ENCODE peak calls at places on chromosomes 6 and 20, in seven cellular contexts. One of them, this sample, is unnamed.
A peak's percentile ranks its signal among the peaks of the same experiment; 100 is the strongest.

GRCh38 chr6:157649311-157650260 is 173.5 kb upstream of the SNX9 start:
- DNase-seq in mesendoderm: no peak
- DNase-seq in mesenchymal stem cell: no peak
- DNase-seq in neuronal stem cell: no peak
- DNase-seq in IMR-90: no peak
- DNase-seq in H9: no peak
- DNase-seq in H1: no peak
- DNase-seq in this sample: no peak

GRCh38 chr6:109718991-109719390 is 27.9 kb downstream of the FIG4 start:
- DNase-seq in mesendoderm: no peak
- DNase-seq in mesenchymal stem cell: no peak
- DNase-seq in neuronal stem cell: no peak
- DNase-seq in IMR-90: peak; percentile 34
- DNase-seq in H9: no peak
- DNase-seq in H1: no peak
- DNase-seq in this sample: peak; percentile 41

GRCh38 chr20:59825944-59826759 is 107.3 kb downstream of the SYCP2 start:
- DNase-seq in mesendoderm: no peak
- DNase-seq in mesenchymal stem cell: no peak
- DNase-seq in neuronal stem cell: no peak
- DNase-seq in IMR-90: no peak
- DNase-seq in H9: peak; percentile 19
- DNase-seq in H1: peak; percentile 33
- DNase-seq in this sample: no peak

GRCh38 chr6:108619431-108620197 is 58.9 kb downstream of the FOXO3 start:
- DNase-seq in mesendoderm: no peak
- DNase-seq in mesenchymal stem cell: no peak
- DNase-seq in neuronal stem cell: no peak
- DNase-seq in IMR-90: peak; percentile 54
- DNase-seq in H9: no peak
- DNase-seq in H1: no peak
- DNase-seq in this sample: no peak

GRCh38 chr6:108074057-108074358 is 533 bp downstream of the OSTM1 start:
- DNase-seq in mesendoderm: no peak
- DNase-seq in mesenchymal stem cell: no peak
- DNase-seq in neuronal stem cell: no peak
- DNase-seq in IMR-90: peak; percentile 31
- DNase-seq in H9: no peak
- DNase-seq in H1: no peak
- DNase-seq in this sample: no peak

GRCh38 chr6:170152989-170153388 is 137.9 kb downstream of the DLL1 start:
- DNase-seq in mesendoderm: peak; percentile 90
- DNase-seq in mesenchymal stem cell: no peak
- DNase-seq in neuronal stem cell: peak; percentile 62
- DNase-seq in IMR-90: no peak
- DNase-seq in H9: peak; percentile 72
- DNase-seq in H1: no peak
- DNase-seq in this sample: peak; percentile 60

GRCh38 chr6:80348263-80348662 is 241.8 kb downstream of the BCKDHB start:
- DNase-seq in mesendoderm: no peak
- DNase-seq in mesenchymal stem cell: no peak
- DNase-seq in neuronal stem cell: no peak
- DNase-seq in IMR-90: peak; percentile 51
- DNase-seq in H9: no peak
- DNase-seq in H1: no peak
- DNase-seq in this sample: no peak

GRCh38 chr6:131262060-131262459 is 126.8 kb downstream of the AKAP7 start:
- DNase-seq in mesendoderm: no peak
- DNase-seq in mesenchymal stem cell: no peak
- DNase-seq in neuronal stem cell: no peak
- DNase-seq in IMR-90: no peak
- DNase-seq in H9: no peak
- DNase-seq in H1: no peak
- DNase-seq in this sample: peak; percentile 19

GRCh38 chr6:169020821-169021220 is 232.8 kb downstream of the THBS2 start:
- DNase-seq in mesendoderm: no peak
- DNase-seq in mesenchymal stem cell: no peak
- DNase-seq in neuronal stem cell: no peak
- DNase-seq in IMR-90: no peak
- DNase-seq in H9: no peak
- DNase-seq in H1: no peak
- DNase-seq in this sample: no peak

GRCh38 chr6:144599615-144600014 is 314.5 kb downstream of the UTRN start:
- DNase-seq in mesendoderm: no peak
- DNase-seq in mesenchymal stem cell: no peak
- DNase-seq in neuronal stem cell: no peak
- DNase-seq in IMR-90: no peak
- DNase-seq in H9: no peak
- DNase-seq in H1: no peak
- DNase-seq in this sample: no peak

GRCh38 chr6:47922391-47922790 is 140.6 kb downstream of the OPN5 start:
- DNase-seq in mesendoderm: peak; percentile 58
- DNase-seq in mesenchymal stem cell: no peak
- DNase-seq in neuronal stem cell: peak; percentile 77
- DNase-seq in IMR-90: no peak
- DNase-seq in H9: peak; percentile 32
- DNase-seq in H1: peak; percentile 49
- DNase-seq in this sample: no peak

GRCh38 chr6:41887355-41887754 is 7.8 kb downstream of the USP49 start:
- DNase-seq in mesendoderm: peak; percentile 57
- DNase-seq in mesenchymal stem cell: no peak
- DNase-seq in neuronal stem cell: peak; percentile 48
- DNase-seq in IMR-90: no peak
- DNase-seq in H9: no peak
- DNase-seq in H1: no peak
- DNase-seq in this sample: no peak

GRCh38 chr6:117498159-117498558 is 15.7 kb downstream of the DCBLD1 start:
- DNase-seq in mesendoderm: no peak
- DNase-seq in mesenchymal stem cell: peak; percentile 88
- DNase-seq in neuronal stem cell: no peak
- DNase-seq in IMR-90: peak; percentile 87
- DNase-seq in H9: no peak
- DNase-seq in H1: no peak
- DNase-seq in this sample: no peak

GRCh38 chr6:40286721-40287120 is 300.4 kb downstream of the LRFN2 start:
- DNase-seq in mesendoderm: no peak
- DNase-seq in mesenchymal stem cell: no peak
- DNase-seq in neuronal stem cell: no peak
- DNase-seq in IMR-90: no peak
- DNase-seq in H9: no peak
- DNase-seq in H1: no peak
- DNase-seq in this sample: no peak

GRCh38 chr6:54681987-54682386 is 164.6 kb upstream of the FAM83B start:
- DNase-seq in mesendoderm: no peak
- DNase-seq in mesenchymal stem cell: peak; percentile 72
- DNase-seq in neuronal stem cell: no peak
- DNase-seq in IMR-90: peak; percentile 84
- DNase-seq in H9: no peak
- DNase-seq in H1: no peak
- DNase-seq in this sample: peak; percentile 62

GRCh38 chr6:104123227-104123626 is 736.5 kb downstream of the HACE1 start:
- DNase-seq in mesendoderm: peak; percentile 6
- DNase-seq in mesenchymal stem cell: no peak
- DNase-seq in neuronal stem cell: no peak
- DNase-seq in IMR-90: no peak
- DNase-seq in H9: peak; percentile 41
- DNase-seq in H1: peak; percentile 48
- DNase-seq in this sample: no peak

GRCh38 chr6:6712258-6712978 is 123.9 kb downstream of the LY86 start:
- DNase-seq in mesendoderm: no peak
- DNase-seq in mesenchymal stem cell: peak; percentile 97
- DNase-seq in neuronal stem cell: no peak
- DNase-seq in IMR-90: peak; percentile 87
- DNase-seq in H9: no peak
- DNase-seq in H1: no peak
- DNase-seq in this sample: no peak

GRCh38 chr20:36859700-36860330 is 16.1 kb upstream of the TLDC2 start:
- DNase-seq in mesendoderm: no peak
- DNase-seq in mesenchymal stem cell: peak; percentile 42
- DNase-seq in neuronal stem cell: no peak
- DNase-seq in IMR-90: no peak
- DNase-seq in H9: no peak
- DNase-seq in H1: no peak
- DNase-seq in this sample: no peak

GRCh38 chr20:62711703-62712101 is 3.1 kb downstream of the NTSR1 start:
- DNase-seq in mesendoderm: no peak
- DNase-seq in mesenchymal stem cell: no peak
- DNase-seq in neuronal stem cell: no peak
- DNase-seq in IMR-90: no peak
- DNase-seq in H9: no peak
- DNase-seq in H1: no peak
- DNase-seq in this sample: peak; percentile 16

GRCh38 chr6:25898289-25898977 is 24.4 kb upstream of the SLC17A3 start:
- DNase-seq in mesendoderm: peak; percentile 70
- DNase-seq in mesenchymal stem cell: no peak
- DNase-seq in neuronal stem cell: no peak
- DNase-seq in IMR-90: no peak
- DNase-seq in H9: peak; percentile 41
- DNase-seq in H1: no peak
- DNase-seq in this sample: no peak
- H2AK5ac ChIP-seq in mesendoderm: no peak overlapping the region
- H2AK5ac ChIP-seq in mesenchymal stem cell: peak overlapping the region; percentile 82
- H2AK5ac ChIP-seq in neuronal stem cell: no peak overlapping the region
- H2AK5ac ChIP-seq in IMR-90: no peak overlapping the region
- H2AK5ac ChIP-seq in H9: no peak overlapping the region
- H2AK5ac ChIP-seq in H1: no peak overlapping the region
- H2AK5ac ChIP-seq in this sample: no peak overlapping the region

GRCh38 chr6:22298393-22299010 is 1.7 kb upstream of the PRL start:
- DNase-seq in mesendoderm: no peak
- DNase-seq in mesenchymal stem cell: no peak
- DNase-seq in neuronal stem cell: no peak
- DNase-seq in IMR-90: peak; percentile 62
- DNase-seq in H9: no peak
- DNase-seq in H1: no peak
- DNase-seq in this sample: no peak

GRCh38 chr6:22295145-22295544 is 1.7 kb downstream of the PRL start:
- DNase-seq in mesendoderm: no peak
- DNase-seq in mesenchymal stem cell: no peak
- DNase-seq in neuronal stem cell: no peak
- DNase-seq in IMR-90: no peak
- DNase-seq in H9: no peak
- DNase-seq in H1: no peak
- DNase-seq in this sample: no peak

GRCh38 chr6:22296067-22296466 is 769 bp downstream of the PRL start:
- DNase-seq in mesendoderm: no peak
- DNase-seq in mesenchymal stem cell: no peak
- DNase-seq in neuronal stem cell: no peak
- DNase-seq in IMR-90: no peak
- DNase-seq in H9: no peak
- DNase-seq in H1: no peak
- DNase-seq in this sample: no peak

GRCh38 chr6:22294301-22294700 is 2.5 kb downstream of the PRL start:
- DNase-seq in mesendoderm: no peak
- DNase-seq in mesenchymal stem cell: no peak
- DNase-seq in neuronal stem cell: no peak
- DNase-seq in IMR-90: no peak
- DNase-seq in H9: no peak
- DNase-seq in H1: no peak
- DNase-seq in this sample: no peak

GRCh38 chr6:22296936-22297335 is at the start of gene PRL:
- DNase-seq in mesendoderm: no peak
- DNase-seq in mesenchymal stem cell: no peak
- DNase-seq in neuronal stem cell: no peak
- DNase-seq in IMR-90: no peak
- DNase-seq in H9: no peak
- DNase-seq in H1: no peak
- DNase-seq in this sample: no peak
- H2AK5ac ChIP-seq in mesendoderm: no peak within 1 kb of the TSS
- H2AK5ac ChIP-seq in mesenchymal stem cell: no peak within 1 kb of the TSS
- H2AK5ac ChIP-seq in neuronal stem cell: no peak within 1 kb of the TSS
- H2AK5ac ChIP-seq in IMR-90: peak within 1 kb of the TSS; percentile 54
- H2AK5ac ChIP-seq in H9: no peak within 1 kb of the TSS
- H2AK5ac ChIP-seq in H1: no peak within 1 kb of the TSS
- H2AK5ac ChIP-seq in this sample: no peak within 1 kb of the TSS

DNA sequence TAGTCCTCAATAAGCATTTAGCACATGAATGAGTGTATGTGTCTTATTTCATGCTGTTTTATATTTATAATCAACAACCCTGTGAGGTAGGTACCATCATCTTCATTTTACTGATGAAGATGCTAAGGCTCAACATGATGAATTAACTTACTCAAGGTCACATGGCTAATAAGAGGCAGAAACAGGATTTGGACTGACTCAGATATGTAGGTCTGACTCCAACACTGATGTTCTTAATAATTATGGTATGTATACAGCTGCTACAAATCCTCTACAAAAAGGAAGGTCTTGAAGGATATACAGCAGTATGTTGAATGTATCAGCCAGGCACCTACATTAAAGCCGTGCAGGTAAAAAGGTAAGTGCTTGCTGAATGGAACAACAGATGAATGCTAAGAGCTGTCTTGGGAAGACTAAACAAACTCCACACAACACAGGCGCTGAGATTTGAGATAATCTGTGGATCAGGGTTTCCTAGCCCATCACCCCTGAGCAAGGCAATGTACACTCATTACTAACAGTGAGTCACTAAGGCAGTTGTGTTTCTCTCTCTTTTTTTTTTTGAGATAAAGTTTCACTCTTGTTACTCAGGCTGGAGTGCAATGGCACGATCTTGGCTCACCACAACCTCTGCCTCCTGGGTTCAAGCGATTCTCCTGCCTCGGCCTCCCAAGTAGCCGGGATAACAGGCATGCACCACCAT is 31.9 kb downstream of the TTI1 start:
- DNase-seq in mesendoderm: no peak
- DNase-seq in mesenchymal stem cell: peak; percentile 87
- DNase-seq in neuronal stem cell: no peak
- DNase-seq in IMR-90: peak; percentile 91
- DNase-seq in H9: no peak
- DNase-seq in H1: no peak
- DNase-seq in this sample: peak; percentile 61
- H2AK5ac ChIP-seq in mesendoderm: no peak overlapping the region
- H2AK5ac ChIP-seq in mesenchymal stem cell: no peak overlapping the region
- H2AK5ac ChIP-seq in neuronal stem cell: no peak overlapping the region
- H2AK5ac ChIP-seq in IMR-90: peak overlapping the region; percentile 6
- H2AK5ac ChIP-seq in H9: no peak overlapping the region
- H2AK5ac ChIP-seq in H1: no peak overlapping the region
- H2AK5ac ChIP-seq in this sample: no peak overlapping the region

GRCh38 chr20:33489495-33490022 is 337 bp upstream of the CBFA2T2 start:
- DNase-seq in mesendoderm: peak; percentile 96
- DNase-seq in mesenchymal stem cell: peak; percentile 97
- DNase-seq in neuronal stem cell: peak; percentile 89
- DNase-seq in IMR-90: peak; percentile 95
- DNase-seq in H9: peak; percentile 98
- DNase-seq in H1: peak; percentile 98
- DNase-seq in this sample: peak; percentile 100

GRCh38 chr20:33490934-33491656 is 1.2 kb downstream of the CBFA2T2 start:
- DNase-seq in mesendoderm: no peak
- DNase-seq in mesenchymal stem cell: peak; percentile 16
- DNase-seq in neuronal stem cell: no peak
- DNase-seq in IMR-90: no peak
- DNase-seq in H9: no peak
- DNase-seq in H1: no peak
- DNase-seq in this sample: peak; percentile 9

GRCh38 chr20:33488201-33488600 is 1.7 kb upstream of the CBFA2T2 start:
- DNase-seq in mesendoderm: no peak
- DNase-seq in mesenchymal stem cell: no peak
- DNase-seq in neuronal stem cell: no peak
- DNase-seq in IMR-90: no peak
- DNase-seq in H9: no peak
- DNase-seq in H1: no peak
- DNase-seq in this sample: no peak

GRCh38 chr20:33490023-33490933 is at the start of gene CBFA2T2:
- DNase-seq in mesendoderm: no peak
- DNase-seq in mesenchymal stem cell: peak; percentile 77
- DNase-seq in neuronal stem cell: no peak
- DNase-seq in IMR-90: peak; percentile 55
- DNase-seq in H9: no peak
- DNase-seq in H1: peak; percentile 76
- DNase-seq in this sample: peak; percentile 55

GRCh38 chr20:33493076-33493766 is 3.3 kb downstream of the CBFA2T2 start:
- DNase-seq in mesendoderm: no peak
- DNase-seq in mesenchymal stem cell: no peak
- DNase-seq in neuronal stem cell: no peak
- DNase-seq in IMR-90: no peak
- DNase-seq in H9: no peak
- DNase-seq in H1: no peak
- DNase-seq in this sample: no peak
- H2AK5ac ChIP-seq in mesendoderm: no peak overlapping the region
- H2AK5ac ChIP-seq in mesenchymal stem cell: no peak overlapping the region
- H2AK5ac ChIP-seq in neuronal stem cell: no peak overlapping the region
- H2AK5ac ChIP-seq in IMR-90: no peak overlapping the region
- H2AK5ac ChIP-seq in H9: no peak overlapping the region
- H2AK5ac ChIP-seq in H1: no peak overlapping the region
- H2AK5ac ChIP-seq in this sample: no peak overlapping the region

This sample was measured in trophoblast cell.